ENCODE peak calls at places on chromosomes 6 and 20, in six cellular contexts. R, L, H, C, K and Z are unnamed samples.

GRCh38 chr20:3660262-3661059 is 2.7 kb downstream of the GFRA4 start:
- DNase-seq in R (no peak), L (no peak), H (no peak), C (no peak), K (no peak), Z (peak; percentile 55)

GRCh38 chr20:63025534-63026331 is 19.0 kb upstream of the BHLHE23 start:
- DNase-seq in R (no peak), L (no peak), H (no peak), C (no peak), K (no peak), Z (peak; percentile 63)

GRCh38 chr20:63029358-63030121 is 22.8 kb upstream of the BHLHE23 start:
- DNase-seq in R (no peak), L (peak; percentile 35), H (no peak), C (no peak), K (no peak), Z (no peak)

GRCh38 chr6:107491791-107492674 is 2.1 kb downstream of the SOBP start:
- DNase-seq in R (peak; percentile 16), L (no peak), H (no peak), C (peak; percentile 71), K (no peak), Z (no peak)

GRCh38 chr20:48157970-48158369 is 372.7 kb upstream of the SULF2 start:
- DNase-seq in R (no peak), L (no peak), H (no peak), C (no peak), K (no peak), Z (no peak)

GRCh38 chr6:170099387-170099786 is 191.5 kb downstream of the DLL1 start:
- DNase-seq in R (no peak), L (no peak), H (no peak), C (no peak), K (no peak), Z (peak; percentile 6)

GRCh38 chr20:37350655-37351574 is 5.0 kb downstream of the SRC start:
- DNase-seq in R (no peak), L (no peak), H (no peak), C (no peak), K (no peak), Z (no peak)

GRCh38 chr6:142387997-142388815 is 86.4 kb downstream of the ADGRG6 start:
- DNase-seq in R (peak; percentile 72), L (no peak), H (no peak), C (peak; percentile 65), K (no peak), Z (no peak)

GRCh38 chr6:161869491-161869890 is 595.6 kb upstream of the AGPAT4 start:
- DNase-seq in R (no peak), L (no peak), H (no peak), C (no peak), K (no peak), Z (no peak)

GRCh38 chr6:99019341-99019740 is 71.6 kb upstream of the FBXL4 start:
- DNase-seq in R (no peak), L (no peak), H (no peak), C (peak; percentile 21), K (no peak), Z (no peak)

GRCh38 chr20:24653306-24653705 is 183.9 kb downstream of the SYNDIG1 start:
- DNase-seq in R (peak; percentile 38), L (no peak), H (no peak), C (peak; percentile 37), K (no peak), Z (no peak)

GRCh38 chr6:48474136-48474535 is 363.1 kb upstream of the PTCHD4 start:
- DNase-seq in R (peak; percentile 2), L (no peak), H (no peak), C (no peak), K (no peak), Z (no peak)

GRCh38 chr20:676315-676937 is 824 bp upstream of the SCRT2 start:
- DNase-seq in R (no peak), L (no peak), H (no peak), C (no peak), K (no peak), Z (no peak)

GRCh38 chr20:10531848-10532247 is 96.7 kb downstream of the SLX4IP start:
- DNase-seq in R (peak; percentile 78), L (no peak), H (no peak), C (peak; percentile 82), K (no peak), Z (no peak)

GRCh38 chr20:52852695-52853094 is 119.5 kb upstream of the TSHZ2 start:
- DNase-seq in R (no peak), L (no peak), H (no peak), C (no peak), K (no peak), Z (no peak)

GRCh38 chr6:89281779-89282246 is 33.3 kb downstream of the GABRR2 start:
- DNase-seq in R (peak; percentile 22), L (peak; percentile 52), H (no peak), C (peak; percentile 19), K (peak; percentile 30), Z (no peak)

GRCh38 chr20:36269507-36269906 is 33.2 kb downstream of the AAR2 start:
- DNase-seq in R (no peak), L (no peak), H (no peak), C (no peak), K (no peak), Z (no peak)

GRCh38 chr6:137764464-137764863 is 102.6 kb upstream of the TNFAIP3 start:
- DNase-seq in R (peak; percentile 60), L (no peak), H (no peak), C (peak; percentile 79), K (no peak), Z (no peak)

GRCh38 chr6:125904871-125905270 is 51.7 kb upstream of the HINT3 start:
- DNase-seq in R (peak; percentile 68), L (no peak), H (peak; percentile 50), C (peak; percentile 70), K (peak; percentile 86), Z (no peak)

GRCh38 chr6:42756713-42757112 is 10.8 kb upstream of the TBCC start:
- DNase-seq in R (no peak), L (no peak), H (no peak), C (no peak), K (no peak), Z (no peak)